ENCODE peak calls at places on chromosomes 13 and 19, in five cellular contexts. J, H, R, P and I are unnamed samples. For H3K9me3, the result is how much of the 10 kb centered on the place peaks cover.

GRCh38 chr19:7788933-7789323 is 25.9 kb downstream of the CLEC4M start:
- DNase-seq in J (no peak), H (no peak), R (no peak), P (no peak), I (no peak)

GRCh38 chr19:17553256-17553655 is 2.2 kb upstream of the COLGALT1 start:
- DNase-seq in J (peak), H (no peak), R (peak), P (no peak), I (no peak)

GRCh38 chr13:26111797-26112196 is 60.0 kb upstream of the SHISA2 start:
- DNase-seq in J (no peak), H (no peak), R (no peak), P (no peak), I (no peak)

GRCh38 chr13:109451726-109452125 is 334.7 kb downstream of the IRS2 start:
- DNase-seq in J (no peak), H (no peak), R (no peak), P (no peak), I (no peak)

GRCh38 chr13:85148009-85148408 is 651.2 kb downstream of the SLITRK6 start:
- DNase-seq in J (peak), H (no peak), R (no peak), P (no peak), I (no peak)

GRCh38 chr19:2716722-2717637 is 4.2 kb downstream of the DIRAS1 start:
- DNase-seq in J (no peak), H (no peak), R (no peak), P (no peak), I (no peak)

GRCh38 chr13:74062933-74063332 is 71.3 kb downstream of the KLF12 start:
- DNase-seq in J (no peak), H (peak), R (peak), P (no peak), I (no peak)

GRCh38 chr19:7292950-7293794 is 1.0 kb downstream of the INSR start:
- DNase-seq in J (no peak), H (peak), R (no peak), P (peak), I (no peak)

GRCh38 chr13:46179576-46180368 is 2.2 kb downstream of the LCP1 start:
- DNase-seq in J (no peak), H (peak), R (peak), P (no peak), I (peak)

GRCh38 chr19:35346193-35347052 is 1.3 kb upstream of the FFAR1 start:
- DNase-seq in J (no peak), H (peak), R (no peak), P (peak), I (no peak)

GRCh38 chr13:88656751-88657150 is 985.6 kb downstream of the SLITRK5 start:
- DNase-seq in J (no peak), H (no peak), R (no peak), P (no peak), I (no peak)

GRCh38 chr13:55244991-55245644 is 1895.6 kb upstream of the PRR20A start:
- DNase-seq in J (no peak), H (no peak), R (no peak), P (no peak), I (no peak)

GRCh38 chr19:48680436-48681126 is 7.8 kb upstream of the NTN5 start:
- DNase-seq in J (no peak), H (no peak), R (no peak), P (no peak), I (no peak)

GRCh38 chr19:30689474-30689873 is 317.3 kb downstream of the ZNF536 start:
- DNase-seq in J (no peak), H (no peak), R (no peak), P (no peak), I (no peak)

GRCh38 chr19:52694921-52695320 is 39.9 kb downstream of the ZNF611 start:
- DNase-seq in J (no peak), H (no peak), R (no peak), P (no peak), I (no peak)

GRCh38 chr13:20873348-20873747 is 29.2 kb downstream of the XPO4 start:
- DNase-seq in J (peak), H (no peak), R (no peak), P (no peak), I (no peak)

GRCh38 chr19:48415395-48415794 is 21.9 kb downstream of the GRIN2D start:
- DNase-seq in J (peak), H (peak), R (peak), P (no peak), I (no peak)

GRCh38 chr13:98577823-98578285 is 947 bp upstream of the STK24 start:
- DNase-seq in J (no peak), H (no peak), R (no peak), P (no peak), I (no peak)

GRCh38 chr13:29621401-29621800 is 25.9 kb upstream of the SLC7A1 start:
- DNase-seq in J (no peak), H (no peak), R (no peak), P (no peak), I (no peak)

GRCh38 chr13:38530492-38530891 is 156.4 kb upstream of the FREM2 start:
- DNase-seq in J (no peak), H (no peak), R (no peak), P (no peak), I (no peak)

GRCh38 chr19:32599736-32600157 is 18.8 kb downstream of the PDCD5 start:
- DNase-seq in J (peak), H (no peak), R (no peak), P (no peak), I (no peak)

GRCh38 chr13:21683034-21683733 is 12.3 kb downstream of the FGF9 start:
- DNase-seq in J (no peak), H (no peak), R (peak), P (no peak), I (no peak)

GRCh38 chr13:43319617-43320444 is 296.4 kb downstream of the DNAJC15 start:
- DNase-seq in J (no peak), H (no peak), R (no peak), P (no peak), I (no peak)
- H3K27ac ChIP-seq in J (no peak), H (no peak), R (no peak), P (no peak), I (no peak)

GRCh38 chr13:90565985-90566713 is 781.3 kb upstream of the MIR17HG start:
- DNase-seq in J (no peak), H (no peak), R (no peak), P (no peak), I (no peak)
- H3K9me3 ChIP-seq in J (under half), H (under half), R (under half), P (under half), I (under half)

DNA sequence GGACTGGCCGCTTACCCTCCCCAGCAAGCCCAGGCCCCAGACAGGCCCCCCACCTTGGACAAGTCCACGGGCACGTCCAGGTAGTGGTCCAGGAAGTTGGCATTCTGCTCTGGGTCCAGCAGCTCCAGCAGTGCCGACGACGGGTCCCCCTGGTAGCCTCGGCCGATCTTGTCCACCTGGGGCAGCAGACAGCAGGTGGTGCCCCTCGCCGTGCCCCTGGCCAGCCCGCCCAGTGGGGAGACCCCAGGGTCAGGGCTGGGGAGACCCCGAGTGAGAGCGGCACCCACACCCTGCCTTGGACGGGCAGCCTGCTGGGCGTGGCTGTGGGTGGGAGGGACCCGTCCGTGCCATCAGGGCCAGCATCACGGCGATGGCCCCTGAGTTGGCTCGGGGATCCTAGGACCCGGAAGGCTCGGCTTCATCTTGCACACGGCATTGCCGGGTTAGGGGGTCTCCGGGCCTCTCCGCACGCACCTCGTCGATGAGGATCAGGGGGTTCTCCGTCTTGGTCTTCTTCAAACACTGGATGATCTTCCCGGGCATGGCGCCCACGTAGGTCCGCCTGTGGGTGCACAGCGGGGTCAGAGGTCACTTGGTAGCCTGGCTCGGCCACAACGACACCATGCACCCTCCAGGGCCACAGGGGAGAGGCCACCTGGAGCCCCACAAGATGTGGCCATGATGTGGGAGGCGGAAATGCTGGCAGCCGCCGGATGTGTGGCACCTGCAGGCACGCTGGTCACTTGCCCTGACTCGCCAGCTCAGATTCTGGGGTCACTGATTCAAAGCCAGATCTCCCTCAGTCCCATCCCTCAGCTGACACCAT is 6.3 kb downstream of the RPL36 start:
- DNase-seq in J (no peak), H (peak), R (no peak), P (no peak), I (no peak)
- TF ChIP-seq POLR2A in J (no peak), H (no peak), R (no peak), P (no peak), I (no peak)

DNA sequence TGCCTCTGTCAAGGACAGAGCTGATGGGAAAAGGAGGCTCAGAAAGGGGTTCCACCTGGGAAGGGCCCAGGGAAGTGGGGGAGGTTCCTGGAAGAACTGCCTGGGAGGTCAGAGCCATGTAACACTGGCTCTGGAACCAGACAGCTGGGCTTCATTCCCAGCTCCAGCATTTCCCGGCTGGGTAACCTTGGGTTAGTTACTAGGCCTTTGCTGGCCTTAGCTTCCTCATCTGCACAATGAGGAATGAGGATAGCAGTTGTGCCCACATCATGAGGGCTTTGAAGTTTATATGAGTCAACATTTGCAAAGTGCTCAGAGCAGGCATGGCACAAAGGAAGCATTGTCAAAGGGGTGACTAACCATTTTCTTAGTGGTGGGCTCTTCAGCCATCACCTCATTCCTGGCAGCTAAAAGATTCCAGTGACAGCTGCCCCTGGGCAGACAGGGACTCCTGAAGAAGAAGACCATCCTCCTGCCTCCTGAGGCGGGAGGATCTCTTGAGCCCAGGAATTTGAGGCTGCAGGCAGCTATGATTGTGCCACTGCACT is 1.7 kb upstream of the DNAJB1 start:
- DNase-seq in J (peak), H (no peak), R (no peak), P (no peak), I (no peak)
- H3K27ac ChIP-seq in J (peak), H (no peak), R (peak), P (peak), I (peak)

GRCh38 chr13:112245179-112245724 is 130.9 kb upstream of the SPACA7 start:
- DNase-seq in J (no peak), H (no peak), R (no peak), P (no peak), I (no peak)

GRCh38 chr13:112247471-112248405 is 128.4 kb upstream of the SPACA7 start:
- DNase-seq in J (no peak), H (no peak), R (no peak), P (no peak), I (no peak)

GRCh38 chr13:112248406-112248760 is 127.8 kb upstream of the SPACA7 start:
- DNase-seq in J (no peak), H (no peak), R (no peak), P (no peak), I (no peak)

GRCh38 chr13:112245959-112246358 is 130.2 kb upstream of the SPACA7 start:
- DNase-seq in J (no peak), H (no peak), R (no peak), P (no peak), I (no peak)

GRCh38 chr13:112246731-112247470 is 129.3 kb upstream of the SPACA7 start:
- DNase-seq in J (no peak), H (no peak), R (no peak), P (no peak), I (no peak)
- H3K9me3 ChIP-seq in J (under half), H (under half), R (under half), P (under half), I (under half)